ENCODE peak calls at places on chromosome 18, in six cellular contexts. B is brain microvascular endothelial cell, U is A549, W is MM.1S, E is HTR-8/SVneo, K is fibroblast of the conjunctiva. Z is an unnamed sample.

GRCh38 chr18:10020176-10020575 is 106.4 kb downstream of the VAPA start:
- DNase-seq in B (no peak), U (no peak), W (no peak), E (no peak), K (no peak), Z (no peak)

GRCh38 chr18:31667185-31667584 is 17.2 kb downstream of the B4GALT6 start:
- DNase-seq in B (peak; percentile 41), U (no peak), W (no peak), E (no peak), K (no peak), Z (no peak)

GRCh38 chr18:59795882-59796281 is 98.7 kb upstream of the CCBE1 start:
- DNase-seq in B (no peak), U (no peak), W (no peak), E (no peak), K (no peak), Z (no peak)

GRCh38 chr18:24989760-24990547 is 362.0 kb downstream of the ZNF521 start:
- DNase-seq in B (no peak), U (no peak), W (no peak), E (no peak), K (no peak), Z (no peak)

GRCh38 chr18:7596133-7596532 is 29.0 kb downstream of the PTPRM start:
- DNase-seq in B (no peak), U (no peak), W (no peak), E (no peak), K (no peak), Z (no peak)

GRCh38 chr18:13147146-13147545 is 71.4 kb upstream of the LDLRAD4 start:
- DNase-seq in B (no peak), U (no peak), W (no peak), E (no peak), K (no peak), Z (no peak)

GRCh38 chr18:9333441-9334350 is 877 bp upstream of the TWSG1 start:
- DNase-seq in B (no peak), U (no peak), W (no peak), E (peak; percentile 40), K (no peak), Z (no peak)

GRCh38 chr18:904135-905090 is at the start of gene ADCYAP1:
- DNase-seq in B (no peak), U (peak; percentile 26), W (no peak), E (no peak), K (no peak), Z (peak; percentile 65)

GRCh38 chr18:73690222-73690621 is 457.4 kb downstream of the FBXO15 start:
- DNase-seq in B (no peak), U (no peak), W (no peak), E (no peak), K (no peak), Z (no peak)

GRCh38 chr18:77899972-77900754 is 650.5 kb downstream of the GALR1 start:
- DNase-seq in B (peak; percentile 3), U (peak; percentile 33), W (peak; percentile 25), E (no peak), K (no peak), Z (peak; percentile 33)

GRCh38 chr18:35131387-35132283 is 90.4 kb downstream of the MAPRE2 start:
- DNase-seq in B (no peak), U (no peak), W (no peak), E (no peak), K (no peak), Z (no peak)

GRCh38 chr18:11497585-11497984 is 111.8 kb upstream of the SLC35G4 start:
- DNase-seq in B (peak; percentile 76), U (no peak), W (no peak), E (no peak), K (no peak), Z (no peak)

GRCh38 chr18:61755553-61755952 is 137.3 kb downstream of the RNF152 start:
- DNase-seq in B (no peak), U (no peak), W (no peak), E (no peak), K (no peak), Z (no peak)

GRCh38 chr18:770583-770961 is 41.5 kb downstream of the YES1 start:
- DNase-seq in B (no peak), U (no peak), W (no peak), E (no peak), K (no peak), Z (no peak)

GRCh38 chr18:49521251-49521650 is 34.2 kb upstream of the C18orf32 start:
- DNase-seq in B (no peak), U (no peak), W (no peak), E (no peak), K (no peak), Z (no peak)

Z was measured in BE2C.